ENCODE peak calls at places on chromosome 18, in four cellular contexts. One of them, this sample, is unnamed. For H3K4me1, the result is how much of the 10 kb centered on the place peaks cover.

GRCh38 chr18:59921384-59921891 is 21.6 kb downstream of the PMAIP1 start:
- DNase-seq in GM23338: no peak
- DNase-seq in fibroblast of lung: peak
- DNase-seq in OCI-LY7: no peak
- DNase-seq in this sample: no peak

GRCh38 chr18:76604642-76605240 is 109.7 kb upstream of the ZNF516 start:
- DNase-seq in GM23338: no peak
- DNase-seq in fibroblast of lung: no peak
- DNase-seq in OCI-LY7: no peak
- DNase-seq in this sample: no peak

GRCh38 chr18:64244571-64244970 is 95.7 kb upstream of the LINC00305 start:
- DNase-seq in GM23338: peak
- DNase-seq in fibroblast of lung: no peak
- DNase-seq in OCI-LY7: no peak
- DNase-seq in this sample: peak

GRCh38 chr18:58490238-58490637 is 138.7 kb downstream of the ALPK2 start:
- DNase-seq in GM23338: no peak
- DNase-seq in fibroblast of lung: no peak
- DNase-seq in OCI-LY7: no peak
- DNase-seq in this sample: no peak

GRCh38 chr18:46676162-46676830 is 19.3 kb upstream of the LOXHD1 start:
- DNase-seq in GM23338: no peak
- DNase-seq in fibroblast of lung: peak
- DNase-seq in OCI-LY7: no peak
- DNase-seq in this sample: no peak

GRCh38 chr18:60019463-60019840 is 119.7 kb downstream of the PMAIP1 start:
- DNase-seq in GM23338: no peak
- DNase-seq in fibroblast of lung: peak
- DNase-seq in OCI-LY7: no peak
- DNase-seq in this sample: no peak

GRCh38 chr18:13437034-13437433 is 218.5 kb downstream of the LDLRAD4 start:
- DNase-seq in GM23338: no peak
- DNase-seq in fibroblast of lung: peak
- DNase-seq in OCI-LY7: no peak
- DNase-seq in this sample: no peak

GRCh38 chr18:46345181-46345465 is 240.9 kb downstream of the HAUS1 start:
- DNase-seq in GM23338: no peak
- DNase-seq in fibroblast of lung: no peak
- DNase-seq in OCI-LY7: no peak
- DNase-seq in this sample: no peak

GRCh38 chr18:14179306-14179705 is 47.1 kb upstream of the ZNF519 start:
- DNase-seq in GM23338: no peak
- DNase-seq in fibroblast of lung: no peak
- DNase-seq in OCI-LY7: peak
- DNase-seq in this sample: no peak

GRCh38 chr18:55999641-56000040 is 411.6 kb upstream of the TCF4 start:
- DNase-seq in GM23338: peak
- DNase-seq in fibroblast of lung: peak
- DNase-seq in OCI-LY7: no peak
- DNase-seq in this sample: no peak

GRCh38 chr18:60984496-60984895 is 348.7 kb upstream of the CDH20 start:
- DNase-seq in GM23338: no peak
- DNase-seq in fibroblast of lung: peak
- DNase-seq in OCI-LY7: no peak
- DNase-seq in this sample: no peak

DNA sequence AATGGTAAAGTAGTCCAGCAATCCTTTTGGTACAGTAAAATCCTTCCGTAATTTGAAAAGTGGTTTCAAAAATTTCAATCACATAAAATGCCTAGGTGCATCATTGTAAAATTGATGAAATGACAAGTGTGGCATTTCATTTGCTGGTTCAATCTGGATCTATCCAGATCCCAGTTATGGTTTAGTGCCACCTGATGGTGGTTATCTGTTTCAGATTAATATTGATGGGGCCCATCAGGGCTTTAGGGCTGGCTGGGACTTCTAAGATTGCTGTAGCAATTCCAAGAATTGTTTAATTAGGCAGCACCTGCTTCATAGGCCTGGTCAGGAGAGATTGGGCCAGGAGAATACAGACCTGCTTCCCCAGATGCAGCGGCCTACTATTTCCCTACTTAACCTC is 55.5 kb upstream of the PIK3C3 start:
- DNase-seq in GM23338: peak
- DNase-seq in fibroblast of lung: no peak
- DNase-seq in OCI-LY7: no peak
- DNase-seq in this sample: no peak
- TF ChIP-seq CTCF in GM23338: peak
- TF ChIP-seq CTCF in fibroblast of lung: no peak
- TF ChIP-seq CTCF in OCI-LY7: no peak
- TF ChIP-seq CTCF in this sample: peak

GRCh38 chr18:48687694-48688042 is 148.8 kb downstream of the CTIF start:
- DNase-seq in GM23338: no peak
- DNase-seq in fibroblast of lung: no peak
- DNase-seq in OCI-LY7: no peak
- DNase-seq in this sample: no peak
- H3K4me1 ChIP-seq in GM23338: under half
- H3K4me1 ChIP-seq in fibroblast of lung: under half
- H3K4me1 ChIP-seq in OCI-LY7: under half
- H3K4me1 ChIP-seq in this sample: under half

GRCh38 chr18:2988041-2988794 is 24.7 kb downstream of the LPIN2 start:
- DNase-seq in GM23338: no peak
- DNase-seq in fibroblast of lung: peak
- DNase-seq in OCI-LY7: no peak
- DNase-seq in this sample: no peak

GRCh38 chr18:2983296-2983695 is 29.6 kb downstream of the LPIN2 start:
- DNase-seq in GM23338: no peak
- DNase-seq in fibroblast of lung: no peak
- DNase-seq in OCI-LY7: no peak
- DNase-seq in this sample: no peak

GRCh38 chr18:2984703-2985261 is 28.2 kb downstream of the LPIN2 start:
- DNase-seq in GM23338: no peak
- DNase-seq in fibroblast of lung: no peak
- DNase-seq in OCI-LY7: no peak
- DNase-seq in this sample: no peak

GRCh38 chr18:2986150-2986865 is 26.6 kb downstream of the LPIN2 start:
- DNase-seq in GM23338: no peak
- DNase-seq in fibroblast of lung: no peak
- DNase-seq in OCI-LY7: no peak
- DNase-seq in this sample: no peak

DNA sequence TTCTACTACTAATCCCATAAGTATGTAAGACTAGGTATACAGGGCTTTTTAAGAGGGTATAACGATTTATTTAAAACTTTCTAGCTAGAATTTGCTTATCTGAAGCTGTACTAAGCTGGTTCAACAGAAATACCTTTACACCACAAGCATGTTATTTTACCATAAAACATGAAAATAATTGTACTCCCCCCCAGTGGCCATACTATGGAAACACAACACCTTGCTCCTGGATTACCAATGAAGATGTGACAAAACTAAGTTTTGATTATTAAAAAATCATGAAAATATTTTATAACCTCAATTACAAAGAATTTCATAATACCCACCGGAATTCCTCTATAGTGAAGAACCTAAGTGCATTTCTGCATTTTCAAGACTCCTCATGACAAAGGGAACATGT is 27.3 kb downstream of the LPIN2 start:
- DNase-seq in GM23338: no peak
- DNase-seq in fibroblast of lung: peak
- DNase-seq in OCI-LY7: peak
- DNase-seq in this sample: no peak
- TF ChIP-seq CTCF in GM23338: peak
- TF ChIP-seq CTCF in fibroblast of lung: peak
- TF ChIP-seq CTCF in OCI-LY7: peak
- TF ChIP-seq CTCF in this sample: peak

DNA sequence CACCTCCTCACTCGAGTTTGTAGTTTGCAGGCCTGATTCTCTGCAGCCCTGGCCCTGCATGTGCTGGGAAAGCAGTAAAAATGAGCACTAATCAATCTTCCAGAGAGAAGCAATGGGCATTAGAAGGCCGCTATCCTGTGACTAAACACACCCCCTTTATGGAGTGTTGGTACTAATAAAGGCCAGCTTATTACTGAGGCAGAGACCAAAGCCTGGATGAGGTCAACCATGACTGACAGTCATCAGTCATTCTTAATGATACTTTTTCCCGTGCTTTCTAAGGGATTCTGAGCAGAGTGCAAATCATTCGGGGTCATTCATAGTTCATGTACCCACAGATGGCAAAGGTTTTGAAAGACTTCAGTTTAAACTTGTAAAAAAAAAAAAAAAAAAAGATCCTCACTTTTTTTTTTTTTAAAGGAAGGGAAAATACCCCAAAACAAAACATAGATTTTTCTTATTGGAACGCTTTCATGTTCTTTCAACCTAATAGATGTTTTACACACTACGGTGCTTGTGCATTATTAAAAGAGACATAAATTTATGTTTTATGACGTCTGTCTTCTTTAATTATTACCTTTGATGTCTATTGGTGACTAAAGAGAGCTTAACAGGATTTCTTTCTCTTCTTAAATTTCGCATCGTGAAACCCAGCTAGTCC is 13.2 kb downstream of the TSHZ1 start:
- DNase-seq in GM23338: no peak
- DNase-seq in fibroblast of lung: peak
- DNase-seq in OCI-LY7: no peak
- DNase-seq in this sample: no peak
- H3K4me1 ChIP-seq in GM23338: under half
- H3K4me1 ChIP-seq in fibroblast of lung: under half
- H3K4me1 ChIP-seq in OCI-LY7: under half
- H3K4me1 ChIP-seq in this sample: under half

GRCh38 chr18:286515-287310 is 18.9 kb upstream of the THOC1 start:
- DNase-seq in GM23338: peak
- DNase-seq in fibroblast of lung: peak
- DNase-seq in OCI-LY7: no peak
- DNase-seq in this sample: no peak
- TF ChIP-seq CTCF in GM23338: peak
- TF ChIP-seq CTCF in fibroblast of lung: peak
- TF ChIP-seq CTCF in OCI-LY7: peak
- TF ChIP-seq CTCF in this sample: peak

DNA sequence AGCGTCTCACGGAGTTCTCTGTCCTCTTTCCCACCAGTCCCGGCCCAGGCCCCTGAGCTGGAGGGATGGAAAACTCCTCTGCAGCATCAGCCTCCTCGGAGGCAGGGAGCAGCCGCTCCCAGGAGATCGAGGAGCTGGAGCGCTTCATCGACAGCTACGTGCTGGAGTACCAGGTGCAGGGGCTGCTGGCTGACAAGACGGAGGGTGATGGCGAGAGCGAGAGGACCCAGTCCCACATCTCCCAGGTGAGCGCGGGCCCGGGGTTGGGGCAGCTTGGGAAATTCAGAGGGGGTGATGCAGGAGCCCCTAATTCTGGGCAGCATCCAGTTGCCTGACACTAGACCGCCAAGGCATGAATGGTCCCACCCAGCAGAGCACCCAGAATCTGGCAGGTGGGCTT is 80.7 kb downstream of the CTIF start:
- DNase-seq in GM23338: no peak
- DNase-seq in fibroblast of lung: no peak
- DNase-seq in OCI-LY7: no peak
- DNase-seq in this sample: no peak
- H3K4me1 ChIP-seq in GM23338: under half
- H3K4me1 ChIP-seq in fibroblast of lung: under half
- H3K4me1 ChIP-seq in OCI-LY7: under half
- H3K4me1 ChIP-seq in this sample: under half

DNA sequence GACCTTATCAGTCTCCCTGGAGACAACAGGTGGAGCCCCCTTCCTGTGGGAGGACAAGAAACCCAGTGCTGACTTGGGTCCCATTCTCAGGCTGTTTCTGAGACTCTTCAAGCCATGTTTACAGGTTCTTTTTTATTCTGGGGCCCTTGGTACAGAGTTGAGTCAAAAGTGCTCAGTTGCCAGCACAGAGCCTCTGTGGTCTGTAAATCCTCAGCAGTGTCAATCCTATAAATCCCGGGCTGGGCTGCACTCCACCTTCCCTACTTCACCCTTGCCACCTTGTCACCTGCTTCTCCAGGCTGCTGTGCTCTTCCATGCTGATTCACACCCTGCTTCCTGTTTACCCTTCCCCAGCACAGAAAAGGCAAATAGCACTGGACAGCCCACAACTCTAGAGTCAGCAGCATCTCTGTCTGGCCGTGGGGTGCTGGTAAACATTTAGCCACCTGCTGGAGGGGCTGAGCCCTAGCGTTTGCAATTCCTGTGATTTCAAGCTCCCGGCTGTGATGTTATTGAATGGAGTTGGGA is 74.7 kb downstream of the TNFRSF11A start:
- DNase-seq in GM23338: peak
- DNase-seq in fibroblast of lung: no peak
- DNase-seq in OCI-LY7: no peak
- DNase-seq in this sample: no peak
- TF ChIP-seq CTCF in GM23338: peak
- TF ChIP-seq CTCF in fibroblast of lung: peak
- TF ChIP-seq CTCF in OCI-LY7: no peak
- TF ChIP-seq CTCF in this sample: no peak

DNA sequence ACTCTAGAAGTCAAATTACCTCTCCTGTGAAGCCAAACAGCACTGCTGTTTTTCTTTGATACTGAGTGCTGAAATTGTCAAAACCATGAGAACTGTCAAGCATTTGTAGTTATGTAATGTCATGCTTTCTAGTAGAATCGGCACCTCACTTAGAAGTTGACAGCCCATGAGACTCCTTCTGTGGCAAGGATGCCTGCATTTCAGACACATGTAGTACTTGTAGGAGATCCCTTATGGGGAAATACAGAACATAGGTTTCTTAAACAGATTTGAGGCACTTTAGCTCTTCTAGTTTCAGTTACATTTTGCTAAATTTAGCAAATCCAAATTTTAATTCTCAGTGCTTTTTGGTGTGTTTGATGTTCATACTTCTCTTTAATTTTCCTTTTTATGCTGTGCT is 15.7 kb downstream of the ZNF407 start:
- DNase-seq in GM23338: no peak
- DNase-seq in fibroblast of lung: no peak
- DNase-seq in OCI-LY7: no peak
- DNase-seq in this sample: no peak
- H3K4me1 ChIP-seq in GM23338: under half
- H3K4me1 ChIP-seq in fibroblast of lung: under half
- H3K4me1 ChIP-seq in OCI-LY7: under half
- H3K4me1 ChIP-seq in this sample: under half

This sample was measured in BE2C.